ENCODE peak calls at places on chromosome 13, in eight cellular contexts. C is fibroblast of the conjunctiva, N is cardiac muscle cell, Z is H54, Y is HS-27A, J is PC-9, I is caudate nucleus, V is dorsolateral prefrontal cortex. D is an unnamed sample.

GRCh38 chr13:71643466-71643865 is 223.5 kb downstream of the DACH1 start:
- DNase-seq in Z (no peak), I (no peak), V (no peak), J (no peak), C (no peak), N (no peak), Y (no peak), D (no peak)

GRCh38 chr13:43304449-43304848 is 281.1 kb downstream of the DNAJC15 start:
- DNase-seq in V (no peak), Y (no peak), Z (no peak), C (no peak), N (no peak), J (no peak), I (no peak), D (no peak)

GRCh38 chr13:40221460-40222201 is 444.8 kb downstream of the FOXO1 start:
- DNase-seq in I (no peak), N (peak; percentile 90), V (no peak), J (peak; percentile 46), Y (no peak), Z (no peak), C (peak; percentile 89), D (no peak)

GRCh38 chr13:54133721-54134120 is 1105.1 kb downstream of the OLFM4 start:
- DNase-seq in N (no peak), Y (no peak), V (no peak), C (no peak), I (no peak), J (no peak), Z (no peak), D (no peak)

GRCh38 chr13:98454389-98454881 is 122.5 kb downstream of the STK24 start:
- DNase-seq in C (peak; percentile 77), I (no peak), Y (peak; percentile 64), J (no peak), V (no peak), N (peak; percentile 88), Z (no peak), D (no peak)

GRCh38 chr13:39038569-39038898 is 278 bp downstream of the NHLRC3 start:
- DNase-seq in Z (no peak), N (no peak), J (no peak), Y (no peak), C (no peak), V (no peak), I (no peak), D (no peak)

GRCh38 chr13:73138276-73138950 is 79.6 kb downstream of the KLF5 start:
- DNase-seq in Z (no peak), J (peak; percentile 96), I (no peak), V (no peak), C (peak; percentile 16), N (peak; percentile 47), Y (peak; percentile 38), D (no peak)

GRCh38 chr13:113167575-113167974 is 9.1 kb downstream of the PROZ start:
- DNase-seq in C (no peak), J (no peak), N (no peak), Y (no peak), I (no peak), V (no peak), Z (no peak), D (no peak)

GRCh38 chr13:93146584-93147292 is 79.9 kb upstream of the GPC6 start:
- DNase-seq in V (no peak), I (no peak), Y (no peak), J (no peak), N (peak; percentile 88), Z (no peak), C (peak; percentile 3), D (no peak)

GRCh38 chr13:30581582-30581981 is 36.1 kb upstream of the USPL1 start:
- DNase-seq in Z (no peak), V (no peak), C (no peak), J (no peak), N (peak; percentile 38), I (no peak), Y (no peak), D (no peak)

GRCh38 chr13:44368599-44369368 is 4.8 kb upstream of the SERP2 start:
- DNase-seq in C (no peak), N (no peak), I (no peak), Y (no peak), J (peak; percentile 48), V (no peak), Z (no peak), D (no peak)